ENCODE peak calls at places on chromosome 19, in eight cellular contexts. V, T, S, W, Z, R, D and F are unnamed samples. For H3K9me3 and H3K36me3, the result is how much of the 10 kb centered on the place peaks cover.

GRCh38 chr19:42132030-42132628 is at the start of gene POU2F2:
- DNase-seq in V (peak), T (peak), S (peak), W (peak), Z (no peak), R (no peak), D (no peak), F (no peak)

GRCh38 chr19:8569066-8569761 is 8.0 kb downstream of the MYO1F start:
- DNase-seq in V (peak), T (peak), S (peak), W (peak), Z (peak), R (no peak), D (no peak), F (no peak)

GRCh38 chr19:43675906-43676305 is 5.9 kb upstream of the PLAUR start:
- DNase-seq in V (no peak), T (no peak), S (no peak), W (no peak), Z (no peak), R (no peak), D (no peak), F (no peak)

GRCh38 chr19:39471756-39472536 is 8.7 kb upstream of the TIMM50 start:
- DNase-seq in V (no peak), T (no peak), S (no peak), W (no peak), Z (no peak), R (no peak), D (no peak), F (no peak)

GRCh38 chr19:9348671-9349070 is 14.1 kb upstream of the ZNF177 start:
- DNase-seq in V (no peak), T (no peak), S (no peak), W (no peak), Z (no peak), R (no peak), D (no peak), F (no peak)

GRCh38 chr19:15869109-15869555 is 28.7 kb downstream of the CYP4F2 start:
- DNase-seq in V (peak), T (peak), S (peak), W (peak), Z (peak), R (peak), D (peak), F (peak)

GRCh38 chr19:49333426-49334288 is 1.5 kb upstream of the CD37 start:
- DNase-seq in V (peak), T (no peak), S (peak), W (peak), Z (no peak), R (no peak), D (no peak), F (peak)

GRCh38 chr19:49210108-49210900 is 52.7 kb downstream of the TRPM4 start:
- DNase-seq in V (peak), T (no peak), S (no peak), W (peak), Z (no peak), R (no peak), D (peak), F (peak)

GRCh38 chr19:677201-677600 is 1.0 kb downstream of the FSTL3 start:
- DNase-seq in V (peak), T (peak), S (peak), W (peak), Z (no peak), R (no peak), D (peak), F (no peak)

GRCh38 chr19:29098863-29099481 is 114.0 kb downstream of the UQCRFS1 start:
- DNase-seq in V (peak), T (peak), S (peak), W (peak), Z (no peak), R (peak), D (peak), F (no peak)

GRCh38 chr19:35557539-35558399 is 5.7 kb downstream of the ATP4A start:
- DNase-seq in V (peak), T (no peak), S (peak), W (peak), Z (peak), R (no peak), D (no peak), F (peak)

GRCh38 chr19:34732548-34733255 is 1.3 kb upstream of the ZNF181 start:
- DNase-seq in V (peak), T (no peak), S (no peak), W (peak), Z (no peak), R (no peak), D (no peak), F (no peak)

GRCh38 chr19:23563326-23563725 is 123.7 kb downstream of the ZNF675 start:
- DNase-seq in V (no peak), T (no peak), S (no peak), W (no peak), Z (no peak), R (no peak), D (peak), F (no peak)

GRCh38 chr19:37565370-37565669 is 29.3 kb downstream of the ZNF571 start:
- DNase-seq in V (no peak), T (no peak), S (no peak), W (no peak), Z (no peak), R (no peak), D (no peak), F (no peak)
- H3K9me3 ChIP-seq in V (under half), T (under half), S (under half), W (half or more), Z (half or more), R (half or more), D (under half), F (half or more)

DNA sequence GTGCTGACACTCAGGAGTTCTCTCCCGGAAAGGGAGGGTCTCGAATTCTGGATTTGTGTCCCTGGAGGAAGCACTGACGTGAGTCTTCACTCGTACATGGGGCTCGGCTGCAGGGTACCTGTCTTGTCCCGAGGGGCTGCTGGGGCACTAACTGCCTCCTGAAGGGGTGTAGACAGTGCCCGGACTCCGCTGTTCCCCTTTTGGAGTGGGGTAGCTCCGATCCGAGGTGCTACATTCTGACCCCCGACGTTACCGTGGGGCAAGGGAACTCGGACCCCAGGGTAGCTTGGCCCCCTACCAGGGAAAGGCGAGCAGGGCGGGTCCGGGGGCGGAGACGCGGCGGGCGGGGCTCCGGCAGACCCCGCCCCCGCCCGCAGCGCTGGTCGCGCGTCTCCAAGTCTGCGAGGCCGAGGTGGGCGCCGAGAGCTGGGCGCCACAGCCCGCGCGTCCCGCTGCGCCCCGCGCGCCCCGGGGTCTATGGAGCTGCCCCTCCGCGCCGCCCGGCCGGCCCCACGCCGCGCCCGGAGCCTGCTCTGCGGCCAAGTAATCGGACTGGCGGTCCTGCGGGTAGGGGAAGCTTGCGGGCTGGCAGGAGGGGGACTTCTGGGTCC is at the start of gene NPAS1:
- DNase-seq in V (no peak), T (no peak), S (no peak), W (no peak), Z (no peak), R (no peak), D (no peak), F (peak)
- H3K4me3 ChIP-seq in V (no peak), T (peak), S (peak), W (peak), Z (peak), R (peak), D (peak), F (peak)

GRCh38 chr19:40709817-40710216 is 6.9 kb downstream of the COQ8B start:
- DNase-seq in V (no peak), T (no peak), S (no peak), W (no peak), Z (no peak), R (no peak), D (no peak), F (no peak)
- H3K36me3 ChIP-seq in V (under half), T (under half), S (half or more), W (under half), Z (under half), R (under half), D (under half), F (under half)

DNA sequence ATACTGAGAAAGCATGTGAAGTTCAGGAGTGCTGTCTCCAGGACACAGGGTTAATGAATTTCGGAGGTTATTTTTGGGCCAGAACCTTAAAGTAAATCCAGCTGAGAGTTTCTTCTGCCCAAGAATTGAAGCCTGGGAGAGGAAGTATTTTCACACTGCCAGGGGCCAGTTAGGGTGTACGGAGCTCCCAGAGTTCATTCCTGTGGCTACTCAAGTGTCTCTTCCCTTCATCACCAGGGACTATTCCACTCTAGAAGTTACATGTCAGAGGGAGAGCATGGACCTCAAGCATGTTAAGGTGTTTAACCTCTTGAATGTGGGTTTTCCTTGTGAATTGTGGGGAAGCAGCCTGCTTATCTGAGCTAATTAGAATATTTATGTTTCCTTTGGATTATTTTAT is 37.1 kb downstream of the ZNF136 start:
- DNase-seq in V (no peak), T (no peak), S (no peak), W (no peak), Z (no peak), R (no peak), D (no peak), F (no peak)
- H3K9me3 ChIP-seq in V (under half), T (under half), S (under half), W (under half), Z (under half), R (under half), D (under half), F (under half)

DNA sequence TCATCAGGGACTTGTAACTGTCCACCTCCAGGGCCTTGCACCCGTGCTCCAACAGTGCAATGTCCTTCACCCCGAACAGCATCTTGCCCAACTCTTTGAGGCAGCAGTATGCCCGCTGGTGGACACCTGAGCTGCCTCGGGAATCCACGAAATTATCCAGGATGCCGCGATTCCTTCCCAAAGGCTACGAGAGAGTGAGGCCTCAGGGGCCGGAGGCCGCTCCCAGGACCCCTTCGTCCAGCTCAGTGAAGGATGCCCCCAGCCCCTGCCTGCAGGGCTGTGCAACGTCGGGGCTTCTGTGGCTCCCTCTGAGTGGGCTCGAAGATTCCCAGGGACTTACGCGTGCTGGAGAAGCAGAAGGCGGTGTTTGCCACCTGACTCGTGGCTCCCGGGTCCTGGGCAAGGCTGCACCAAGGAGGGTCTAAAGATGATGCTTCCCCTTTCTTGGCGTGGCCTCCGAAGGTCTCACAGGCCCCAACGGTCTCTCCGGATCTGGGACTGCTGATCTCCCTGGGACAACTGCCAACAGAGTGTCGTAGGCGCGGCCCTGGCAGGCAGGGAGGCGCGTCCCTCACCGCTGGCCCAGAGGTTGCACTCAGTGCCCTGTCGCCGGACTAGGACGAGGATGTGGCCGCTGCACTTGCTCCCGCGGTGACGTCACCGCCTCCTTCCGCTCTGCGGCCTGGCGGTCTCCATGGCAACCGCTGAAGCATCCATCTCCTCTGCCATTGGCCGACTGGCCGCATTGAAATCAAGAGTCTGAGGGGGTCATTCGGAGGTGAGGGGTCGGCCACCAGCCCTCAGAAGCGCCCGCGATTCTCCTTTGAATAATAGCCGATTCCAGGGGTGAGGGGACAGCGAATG is at the start of gene PNMA8C:
- DNase-seq in V (no peak), T (peak), S (peak), W (peak), Z (no peak), R (no peak), D (no peak), F (no peak)
- H3K4me3 ChIP-seq in V (peak), T (peak), S (peak), W (no peak), Z (no peak), R (peak), D (no peak), F (no peak)

DNA sequence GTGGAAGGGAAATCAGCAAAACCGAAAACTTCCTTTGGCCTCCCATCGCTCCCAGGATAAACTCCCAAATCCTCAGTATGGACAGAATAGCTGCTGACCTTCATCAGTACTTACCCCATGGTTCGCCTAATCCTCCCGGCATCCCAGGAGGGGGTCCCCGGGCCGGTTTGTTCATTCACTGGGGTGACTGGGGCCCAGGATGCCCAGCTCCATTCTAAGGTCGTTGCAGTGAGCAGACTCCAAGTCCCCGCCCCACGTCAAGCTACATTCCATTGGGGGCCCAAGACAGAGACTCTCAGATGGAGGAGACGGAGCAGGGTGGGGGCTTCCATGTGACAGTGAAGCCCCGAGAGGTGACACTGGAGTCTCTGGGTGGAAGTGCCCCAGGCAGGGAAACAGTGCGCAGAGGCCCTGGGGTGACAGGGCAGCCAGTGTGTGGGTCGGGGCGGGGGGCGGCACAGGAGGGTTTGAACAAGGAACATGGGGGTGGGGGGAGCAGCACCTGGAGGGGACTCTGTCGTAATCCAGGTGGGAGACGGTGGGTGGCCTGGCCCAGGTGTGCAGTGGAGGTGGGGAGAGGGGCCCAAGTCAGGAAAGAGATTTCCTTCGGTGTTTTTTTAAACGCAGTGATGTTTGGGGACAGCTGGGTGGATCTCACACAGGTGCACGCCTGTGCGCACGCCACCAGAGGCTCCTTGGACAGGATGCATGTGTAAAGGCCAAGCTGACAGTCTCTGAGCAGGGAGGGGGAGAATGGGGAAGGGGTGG is 5.1 kb downstream of the SSBP4 start:
- DNase-seq in V (no peak), T (no peak), S (no peak), W (no peak), Z (no peak), R (no peak), D (no peak), F (no peak)
- H3K36me3 ChIP-seq in V (under half), T (under half), S (under half), W (under half), Z (under half), R (under half), D (under half), F (under half)

DNA sequence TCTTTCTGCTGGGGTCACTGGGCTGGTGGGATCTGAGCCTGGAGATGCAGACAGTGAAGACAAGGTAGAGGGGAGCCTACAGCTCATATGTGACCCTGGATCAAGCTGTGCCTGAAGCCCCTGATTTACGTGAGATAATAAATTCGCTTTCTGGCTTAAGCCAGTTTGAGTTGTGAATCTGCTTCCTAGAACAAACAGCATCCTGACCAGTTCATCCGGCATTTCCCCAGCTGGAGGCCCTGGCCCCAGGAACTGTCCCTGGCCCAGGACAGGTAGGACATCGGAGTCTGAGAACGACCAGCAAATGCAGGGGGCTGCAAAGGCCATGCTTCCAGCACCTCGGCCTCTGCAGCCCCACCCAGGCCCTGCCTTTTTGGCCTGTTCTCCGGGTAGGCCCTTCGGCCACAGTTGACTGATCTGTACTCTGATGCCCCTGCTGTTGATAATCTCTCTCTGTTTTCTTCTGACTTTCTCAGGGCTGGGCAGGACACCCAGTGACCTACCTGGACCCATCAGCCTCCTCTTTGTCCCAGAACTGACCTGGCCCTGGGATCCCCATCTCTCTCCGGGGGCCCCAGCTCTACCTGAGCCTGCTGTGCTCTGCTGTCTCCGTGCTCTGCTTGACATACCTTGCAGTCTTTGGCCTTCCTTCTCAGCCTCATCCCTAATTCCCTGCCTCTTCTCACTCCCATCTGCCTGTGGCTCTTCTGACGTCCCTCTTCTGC is 9.5 kb upstream of the VSIG10L start:
- DNase-seq in V (no peak), T (no peak), S (no peak), W (no peak), Z (no peak), R (no peak), D (no peak), F (no peak)
- H3K9me3 ChIP-seq in V (under half), T (under half), S (under half), W (under half), Z (under half), R (under half), D (under half), F (under half)